ENCODE peak calls at places on chromosomes 4 and X, in ten cellular contexts. Z, J, K, Y, W, S, V, I, A and C are unnamed samples.

GRCh38 chr4:27049101-27049829 is 188.6 kb downstream of the STIM2 start:
- DNase-seq in Z (no peak), J (no peak), K (no peak), Y (no peak), W (no peak), S (no peak), V (no peak), I (no peak), A (no peak), C (no peak)

GRCh38 chr4:19739101-19739651 is 512.5 kb upstream of the SLIT2 start:
- DNase-seq in Z (no peak), J (no peak), K (no peak), Y (no peak), W (peak), S (no peak), V (no peak), I (no peak), A (no peak), C (no peak)

GRCh38 chr4:6695660-6696581 is 2.2 kb downstream of the S100P start:
- DNase-seq in Z (no peak), J (peak), K (no peak), Y (no peak), W (peak), S (no peak), V (no peak), I (peak), A (peak), C (no peak)

GRCh38 chr4:121049072-121049599 is 23.2 kb downstream of the NDNF start:
- DNase-seq in Z (no peak), J (no peak), K (peak), Y (no peak), W (no peak), S (no peak), V (no peak), I (no peak), A (no peak), C (no peak)

GRCh38 chr4:151193414-151193813 is 83.5 kb upstream of the PRSS48 start:
- DNase-seq in Z (no peak), J (no peak), K (no peak), Y (no peak), W (no peak), S (no peak), V (no peak), I (no peak), A (no peak), C (no peak)

GRCh38 chr4:74223801-74224200 is 65.9 kb downstream of the MTHFD2L start:
- DNase-seq in Z (no peak), J (no peak), K (no peak), Y (no peak), W (no peak), S (no peak), V (no peak), I (no peak), A (no peak), C (no peak)

GRCh38 chr4:110854021-110854678 is 231.3 kb upstream of the PITX2 start:
- DNase-seq in Z (no peak), J (no peak), K (no peak), Y (no peak), W (no peak), S (no peak), V (no peak), I (peak), A (no peak), C (no peak)

GRCh38 chrX:149487292-149487691 is 17.8 kb downstream of the IDS start:
- DNase-seq in Z (no peak), J (no peak), K (no peak), Y (no peak), W (no peak), S (no peak), V (no peak), I (no peak), A (no peak), C (no peak)

GRCh38 chrX:29071525-29071924 is 484.3 kb downstream of the IL1RAPL1 start:
- DNase-seq in Z (no peak), J (no peak), K (no peak), Y (no peak), W (no peak), S (no peak), V (no peak), I (no peak), A (no peak), C (no peak)

GRCh38 chr4:140153419-140153743 is 603 bp downstream of the MAML3 start:
- DNase-seq in Z (no peak), J (no peak), K (no peak), Y (no peak), W (no peak), S (no peak), V (no peak), I (no peak), A (no peak), C (no peak)

GRCh38 chr4:140152760-140153418 is 1.1 kb downstream of the MAML3 start:
- DNase-seq in Z (peak), J (peak), K (peak), Y (peak), W (peak), S (peak), V (peak), I (peak), A (peak), C (no peak)

GRCh38 chr4:140152015-140152703 is 1.8 kb downstream of the MAML3 start:
- DNase-seq in Z (peak), J (peak), K (peak), Y (peak), W (peak), S (peak), V (peak), I (peak), A (peak), C (no peak)

GRCh38 chr4:140154572-140154891 is 548 bp upstream of the MAML3 start:
- DNase-seq in Z (no peak), J (no peak), K (no peak), Y (no peak), W (no peak), S (no peak), V (no peak), I (no peak), A (no peak), C (no peak)

GRCh38 chr4:140153744-140154571 is at the start of gene MAML3:
- DNase-seq in Z (peak), J (peak), K (peak), Y (peak), W (peak), S (peak), V (peak), I (peak), A (peak), C (peak)
- TF ChIP-seq POLR2A in Z (peak), J (peak), K (peak), Y (peak), W (peak), S (peak), V (peak), I (peak), A (no peak), C (no peak)

GRCh38 chr4:123535037-123535748 is 138.6 kb downstream of the SPRY1 start:
- DNase-seq in Z (no peak), J (no peak), K (no peak), Y (no peak), W (no peak), S (no peak), V (no peak), I (no peak), A (no peak), C (no peak)
- H3K27ac ChIP-seq in Z (no peak), J (no peak), K (no peak), Y (no peak), W (no peak), S (no peak), V (no peak), I (no peak), A (no peak), C (no peak)

DNA sequence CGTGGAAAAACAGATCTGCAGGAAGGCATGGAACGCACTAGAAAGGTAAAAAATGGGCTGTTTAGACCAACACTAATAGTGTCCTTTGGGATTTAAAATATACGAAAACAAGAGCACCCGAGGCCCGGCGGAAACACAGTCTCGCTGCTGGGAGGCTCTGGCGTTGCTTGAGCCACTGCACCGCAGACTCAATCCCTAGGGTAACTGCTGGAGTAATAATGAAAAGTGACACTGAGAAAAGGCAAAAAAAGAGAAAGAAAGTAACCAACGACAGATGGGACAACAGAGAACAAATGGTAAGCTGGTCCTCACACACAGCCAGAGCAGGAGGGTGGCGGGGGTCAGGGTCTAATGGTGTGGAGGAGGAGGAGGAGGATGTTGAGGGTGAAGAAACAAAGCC is 15.4 kb downstream of the IRAK1 start:
- DNase-seq in Z (no peak), J (no peak), K (no peak), Y (no peak), W (no peak), S (no peak), V (no peak), I (no peak), A (no peak), C (no peak)
- TF ChIP-seq POLR2A in Z (no peak), J (no peak), K (no peak), Y (no peak), W (no peak), S (no peak), V (no peak), I (no peak), A (no peak), C (no peak)

DNA sequence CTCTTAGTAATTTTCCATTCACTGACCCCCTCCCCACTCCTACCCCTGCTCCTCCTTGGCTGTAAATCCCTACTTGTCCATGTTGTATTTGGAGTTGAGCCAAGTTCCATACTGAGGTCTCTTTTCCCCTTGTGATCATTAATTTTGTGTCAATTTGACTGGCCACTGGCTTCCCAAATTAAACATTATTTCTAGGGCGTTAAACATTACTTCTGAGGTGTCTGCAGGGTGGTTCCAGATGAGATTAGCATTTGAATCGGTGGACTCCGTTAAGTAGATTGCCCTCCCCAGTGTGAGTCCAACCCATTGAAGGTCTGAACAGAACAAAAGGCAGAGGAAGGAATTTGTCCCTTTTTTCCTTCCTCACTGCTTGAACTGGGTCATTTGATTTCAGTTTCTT is 25.7 kb downstream of the SLC39A8 start:
- DNase-seq in Z (no peak), J (no peak), K (no peak), Y (no peak), W (no peak), S (no peak), V (no peak), I (no peak), A (no peak), C (no peak)
- H3K27ac ChIP-seq in Z (no peak), J (no peak), K (no peak), Y (no peak), W (no peak), S (no peak), V (no peak), I (no peak), A (no peak), C (no peak)